ENCODE peak calls at places on chromosomes 7 and 10, in five cellular contexts. M is activated CD4-positive, alpha-beta T cell treated with anti-CD3 and anti-CD28 coated beads for 24 hours; S is body of pancreas; N is RWPE1; Q is anterior cingulate cortex. Y is an unnamed sample.

GRCh38 chr10:116697816-116698215 is 44.5 kb downstream of the HSPA12A start:
- DNase-seq in S (no peak), M (no peak), Q (no peak), N (no peak), Y (no peak)

GRCh38 chr7:44709011-44709915 is 39.4 kb upstream of the ZMIZ2 start:
- DNase-seq in N (no peak), Q (no peak), M (no peak), S (no peak), Y (no peak)

GRCh38 chr10:63761243-63761642 is 240.0 kb downstream of the REEP3 start:
- DNase-seq in S (no peak), N (no peak), Q (no peak), M (no peak), Y (no peak)

GRCh38 chr7:106717997-106718871 is 57.3 kb upstream of the CCDC71L start:
- DNase-seq in N (peak; percentile 90), S (peak; percentile 60), M (peak; percentile 79), Q (no peak), Y (no peak)

GRCh38 chr7:116357776-116358670 is 141.5 kb upstream of the CAV2 start:
- DNase-seq in M (no peak), S (no peak), N (peak; percentile 26), Q (no peak), Y (no peak)

GRCh38 chr7:55307123-55307916 is 57.8 kb upstream of the LANCL2 start:
- DNase-seq in M (no peak), Q (no peak), N (no peak), S (no peak), Y (no peak)

GRCh38 chr7:36971515-36972139 is 247.3 kb upstream of the AOAH start:
- DNase-seq in Q (no peak), M (no peak), S (peak; percentile 51), N (no peak), Y (peak; percentile 24)

GRCh38 chr7:102061354-102061945 is 225.2 kb upstream of the SH2B2 start:
- DNase-seq in Q (no peak), S (no peak), M (no peak), N (no peak), Y (no peak)

GRCh38 chr10:90179696-90180407 is 478.5 kb downstream of the KIF20B start:
- DNase-seq in M (no peak), S (peak; percentile 6), Q (no peak), N (peak; percentile 95), Y (no peak)

GRCh38 chr10:59229451-59229850 is 53.0 kb downstream of the PHYHIPL start:
- DNase-seq in Q (no peak), S (no peak), N (no peak), M (no peak), Y (no peak)

GRCh38 chr7:150448789-150449147 is 1.7 kb upstream of the GIMAP8 start:
- DNase-seq in S (peak; percentile 81), M (peak; percentile 82), Q (peak; percentile 37), N (peak; percentile 74), Y (peak; percentile 54)

GRCh38 chr7:39417642-39418041 is 148.6 kb upstream of the YAE1 start:
- DNase-seq in S (no peak), Q (no peak), N (no peak), M (no peak), Y (no peak)

GRCh38 chr10:114777415-114777814 is 44.2 kb upstream of the FHIP2A start:
- DNase-seq in S (no peak), M (no peak), N (no peak), Q (no peak), Y (no peak)

GRCh38 chr10:114684085-114684821 is 26.2 kb upstream of the ABLIM1 start:
- DNase-seq in N (peak; percentile 49), Q (no peak), M (no peak), S (peak; percentile 61), Y (no peak)